ENCODE peak calls at places on chromosome X, in eight cellular contexts. W is astrocyte of the cerebellum, Z is SK-N-SH, S is AG09309, V is type B pancreatic cell, O is breast epithelium, T is fibroblast of mammary gland, C is upper lobe of left lung. R is an unnamed sample.

GRCh38 chrX:21723814-21724213 is 34.1 kb downstream of the SMPX start:
- DNase-seq in W (no peak), Z (peak), S (no peak), V (no peak), O (no peak), T (no peak), C (no peak), R (no peak)

GRCh38 chrX:104137496-104137895 is 19.3 kb downstream of the SLC25A53 start:
- DNase-seq in W (no peak), Z (no peak), S (no peak), V (no peak), O (no peak), T (peak), C (no peak), R (no peak)

GRCh38 chrX:140526138-140526537 is 21.3 kb upstream of the SOX3 start:
- DNase-seq in W (no peak), Z (no peak), S (no peak), V (no peak), O (no peak), T (no peak), C (no peak), R (no peak)

GRCh38 chrX:74363914-74364313 is 57.4 kb upstream of the SLC16A2 start:
- DNase-seq in W (no peak), Z (no peak), S (no peak), V (no peak), O (no peak), T (no peak), C (no peak), R (no peak)

GRCh38 chrX:48649109-48649508 is 34.5 kb upstream of the WAS start:
- DNase-seq in W (no peak), Z (no peak), S (no peak), V (no peak), O (no peak), T (peak), C (no peak), R (no peak)

GRCh38 chrX:12548746-12549145 is 242.5 kb upstream of the PRPS2 start:
- DNase-seq in W (no peak), Z (no peak), S (no peak), V (no peak), O (no peak), T (peak), C (no peak), R (no peak)

GRCh38 chrX:133654801-133655200 is 239.5 kb upstream of the GPC4 start:
- DNase-seq in W (no peak), Z (no peak), S (no peak), V (no peak), O (no peak), T (peak), C (no peak), R (no peak)

GRCh38 chrX:136147966-136148365 is 633 bp downstream of the FHL1 start:
- DNase-seq in W (no peak), Z (no peak), S (no peak), V (no peak), O (no peak), T (no peak), C (no peak), R (no peak)

GRCh38 chrX:17475820-17476219 is 100.8 kb downstream of the NHS start:
- DNase-seq in W (no peak), Z (no peak), S (no peak), V (no peak), O (no peak), T (peak), C (no peak), R (no peak)

GRCh38 chrX:2345562-2345961 is 155.2 kb downstream of the DHRSX start:
- DNase-seq in W (no peak), Z (no peak), S (no peak), V (no peak), O (no peak), T (no peak), C (no peak), R (no peak)

GRCh38 chrX:7709845-7710244 is 133.1 kb upstream of the VCX start:
- DNase-seq in W (no peak), Z (no peak), S (no peak), V (no peak), O (no peak), T (no peak), C (no peak), R (no peak)

GRCh38 chrX:31266172-31267076 is 194.6 kb upstream of the FTHL17 start:
- DNase-seq in W (no peak), Z (peak), S (no peak), V (peak), O (peak), T (no peak), C (peak), R (no peak)

GRCh38 chrX:63349307-63349706 is 1.8 kb downstream of the SPIN4 start:
- DNase-seq in W (no peak), Z (peak), S (no peak), V (no peak), O (no peak), T (peak), C (no peak), R (no peak)

GRCh38 chrX:10512258-10512657 is 108.1 kb downstream of the MID1 start:
- DNase-seq in W (no peak), Z (peak), S (no peak), V (no peak), O (no peak), T (peak), C (no peak), R (no peak)

GRCh38 chrX:19840899-19841648 is 46.3 kb downstream of the SH3KBP1 start:
- DNase-seq in W (no peak), Z (no peak), S (no peak), V (no peak), O (no peak), T (no peak), C (no peak), R (no peak)

GRCh38 chrX:9765737-9766098 is at the start of gene GPR143:
- DNase-seq in W (no peak), Z (no peak), S (no peak), V (no peak), O (no peak), T (no peak), C (no peak), R (no peak)

GRCh38 chrX:66110112-66110511 is 53.9 kb upstream of the HEPH start:
- DNase-seq in W (no peak), Z (peak), S (peak), V (no peak), O (no peak), T (peak), C (no peak), R (no peak)

GRCh38 chrX:14776901-14777300 is 96.0 kb downstream of the FANCB start:
- DNase-seq in W (no peak), Z (no peak), S (no peak), V (no peak), O (no peak), T (no peak), C (no peak), R (no peak)

GRCh38 chrX:153909024-153909979 is 4.8 kb downstream of the AVPR2 start:
- DNase-seq in W (no peak), Z (peak), S (no peak), V (no peak), O (no peak), T (no peak), C (no peak), R (no peak)

GRCh38 chrX:3550160-3550765 is 163.2 kb downstream of the PRKX start:
- DNase-seq in W (no peak), Z (no peak), S (no peak), V (no peak), O (no peak), T (peak), C (no peak), R (no peak)

GRCh38 chrX:107684956-107685385 is 56.7 kb downstream of the PRPS1 start:
- DNase-seq in W (no peak), Z (no peak), S (no peak), V (no peak), O (peak), T (peak), C (peak), R (peak)

GRCh38 chrX:10769165-10769564 is 148.8 kb upstream of the MID1 start:
- DNase-seq in W (no peak), Z (peak), S (no peak), V (no peak), O (no peak), T (peak), C (no peak), R (no peak)

GRCh38 chrX:78527263-78527662 is 131.9 kb downstream of the RTL3 start:
- DNase-seq in W (no peak), Z (no peak), S (no peak), V (no peak), O (no peak), T (peak), C (no peak), R (no peak)

GRCh38 chrX:119970574-119970973 is 27.0 kb upstream of the NKAP start:
- DNase-seq in W (no peak), Z (no peak), S (no peak), V (no peak), O (no peak), T (no peak), C (no peak), R (no peak)

GRCh38 chrX:10326578-10326977 is 169.8 kb downstream of the CLCN4 start:
- DNase-seq in W (no peak), Z (peak), S (peak), V (no peak), O (no peak), T (peak), C (no peak), R (peak)

GRCh38 chrX:153517421-153517820 is at the start of gene ATP2B3:
- DNase-seq in W (no peak), Z (peak), S (no peak), V (no peak), O (no peak), T (no peak), C (no peak), R (no peak)

GRCh38 chrX:29940750-29941149 is 274.6 kb upstream of the MAGEB2 start:
- DNase-seq in W (no peak), Z (no peak), S (no peak), V (no peak), O (no peak), T (no peak), C (no peak), R (no peak)

GRCh38 chrX:45799576-45799975 is 598.9 kb upstream of the DIPK2B start:
- DNase-seq in W (no peak), Z (no peak), S (no peak), V (no peak), O (no peak), T (no peak), C (no peak), R (no peak)

GRCh38 chrX:129983575-129984131 is 1.2 kb downstream of the BCORL1 start:
- DNase-seq in W (no peak), Z (peak), S (no peak), V (peak), O (no peak), T (no peak), C (peak), R (no peak)

GRCh38 chrX:120310861-120311631 is at the start of gene TMEM255A:
- DNase-seq in W (no peak), Z (peak), S (no peak), V (peak), O (no peak), T (no peak), C (no peak), R (no peak)

GRCh38 chrX:19747672-19748610 is 139.5 kb downstream of the SH3KBP1 start:
- DNase-seq in W (no peak), Z (no peak), S (no peak), V (no peak), O (no peak), T (no peak), C (peak), R (no peak)

GRCh38 chrX:12554206-12554605 is 237.0 kb upstream of the PRPS2 start:
- DNase-seq in W (no peak), Z (no peak), S (no peak), V (no peak), O (no peak), T (no peak), C (no peak), R (no peak)

GRCh38 chrX:47707031-47707780 is 48.2 kb upstream of the UXT start:
- DNase-seq in W (no peak), Z (no peak), S (no peak), V (no peak), O (no peak), T (peak), C (no peak), R (no peak)

GRCh38 chrX:110665636-110666035 is 130.0 kb downstream of the CHRDL1 start:
- DNase-seq in W (no peak), Z (peak), S (peak), V (no peak), O (no peak), T (peak), C (peak), R (peak)

GRCh38 chrX:31435592-31435991 is 363.8 kb upstream of the FTHL17 start:
- DNase-seq in W (peak), Z (no peak), S (no peak), V (no peak), O (no peak), T (no peak), C (no peak), R (no peak)

GRCh38 chrX:49838374-49838773 is 9.3 kb downstream of the PAGE4 start:
- DNase-seq in W (no peak), Z (peak), S (no peak), V (no peak), O (no peak), T (peak), C (no peak), R (no peak)

GRCh38 chrX:6383911-6384310 is 151.0 kb downstream of the VCX3A start:
- DNase-seq in W (no peak), Z (no peak), S (no peak), V (no peak), O (no peak), T (no peak), C (no peak), R (no peak)

GRCh38 chrX:9873360-9873759 is 87.1 kb downstream of the SHROOM2 start:
- DNase-seq in W (no peak), Z (no peak), S (no peak), V (no peak), O (no peak), T (no peak), C (no peak), R (no peak)

GRCh38 chrX:145405012-145405411 is 157.7 kb downstream of the SPANXN1 start:
- DNase-seq in W (no peak), Z (peak), S (no peak), V (no peak), O (no peak), T (peak), C (no peak), R (no peak)
- TF ChIP-seq CTCF in W (peak), Z (peak), S (peak), V (peak), O (no peak), T (peak), C (no peak), R (peak)

DNA sequence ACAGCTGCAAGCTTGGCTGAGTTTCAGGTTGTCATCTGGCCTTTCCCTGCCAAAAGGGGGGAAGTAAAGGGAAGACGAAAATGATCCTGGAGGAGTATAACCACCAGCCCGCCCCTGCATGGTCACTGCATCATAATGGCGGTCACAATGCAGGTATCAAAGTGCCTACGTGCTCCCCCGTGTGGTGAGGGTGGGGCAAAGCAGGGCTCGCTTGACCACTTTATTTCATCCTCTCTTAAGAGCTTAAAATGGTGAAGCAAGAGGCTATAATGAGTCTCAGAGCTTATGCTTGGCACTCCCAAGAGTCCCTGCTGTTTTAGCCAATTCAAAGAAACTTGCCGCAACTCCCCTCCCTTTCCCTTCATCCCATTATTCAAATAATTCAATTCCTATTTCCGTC is 105.6 kb downstream of the APOOL start:
- DNase-seq in W (no peak), Z (peak), S (no peak), V (no peak), O (no peak), T (peak), C (no peak), R (no peak)
- TF ChIP-seq CTCF in W (no peak), Z (peak), S (peak), V (peak), O (no peak), T (peak), C (no peak), R (peak)

GRCh38 chrX:154986826-154987575 is 35.5 kb downstream of the F8 start:
- DNase-seq in W (no peak), Z (no peak), S (no peak), V (no peak), O (no peak), T (peak), C (no peak), R (no peak)
- TF ChIP-seq CTCF in W (no peak), Z (no peak), S (no peak), V (no peak), O (no peak), T (no peak), C (no peak), R (no peak)

GRCh38 chrX:115957862-115958490 is 212.6 kb upstream of the AGTR2 start:
- DNase-seq in W (no peak), Z (peak), S (no peak), V (no peak), O (no peak), T (no peak), C (no peak), R (no peak)

GRCh38 chrX:115960440-115961084 is 210.0 kb upstream of the AGTR2 start:
- DNase-seq in W (no peak), Z (no peak), S (no peak), V (no peak), O (no peak), T (no peak), C (no peak), R (no peak)

DNA sequence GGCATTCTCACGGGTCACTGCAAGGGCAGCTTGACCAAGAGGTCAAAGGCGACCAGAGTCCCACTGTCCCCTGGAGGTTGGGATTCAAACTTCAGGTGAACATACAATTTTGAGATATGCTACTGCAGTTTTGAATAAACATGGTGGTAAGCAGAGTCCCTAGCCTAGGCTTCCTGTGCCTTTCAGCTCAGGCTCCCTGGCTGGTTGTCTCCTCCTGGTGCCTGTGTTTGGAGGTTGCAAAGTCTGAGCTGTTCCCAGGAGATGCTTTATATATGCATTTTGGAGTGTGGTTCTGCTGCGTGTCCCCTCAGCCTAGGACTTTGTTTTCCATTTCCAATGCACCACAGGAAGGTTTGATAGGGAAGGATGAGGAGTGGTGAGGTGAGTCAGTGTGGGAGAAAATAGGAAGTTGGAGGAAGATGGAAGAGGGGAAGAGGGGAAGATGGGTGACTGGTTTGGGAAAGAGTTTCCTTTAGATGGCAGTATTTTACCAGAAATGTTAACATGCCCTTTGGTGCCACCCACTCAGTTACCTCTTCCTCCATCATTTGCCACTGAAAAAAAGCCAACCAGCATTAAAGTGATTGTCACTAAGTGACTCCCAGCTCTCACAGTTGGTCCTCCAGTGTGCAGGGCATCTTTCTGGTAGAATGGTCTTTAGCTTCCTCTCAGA is 211.7 kb upstream of the AGTR2 start:
- DNase-seq in W (no peak), Z (peak), S (no peak), V (no peak), O (no peak), T (no peak), C (no peak), R (no peak)
- TF ChIP-seq CTCF in W (no peak), Z (peak), S (no peak), V (no peak), O (no peak), T (peak), C (no peak), R (no peak)

DNA sequence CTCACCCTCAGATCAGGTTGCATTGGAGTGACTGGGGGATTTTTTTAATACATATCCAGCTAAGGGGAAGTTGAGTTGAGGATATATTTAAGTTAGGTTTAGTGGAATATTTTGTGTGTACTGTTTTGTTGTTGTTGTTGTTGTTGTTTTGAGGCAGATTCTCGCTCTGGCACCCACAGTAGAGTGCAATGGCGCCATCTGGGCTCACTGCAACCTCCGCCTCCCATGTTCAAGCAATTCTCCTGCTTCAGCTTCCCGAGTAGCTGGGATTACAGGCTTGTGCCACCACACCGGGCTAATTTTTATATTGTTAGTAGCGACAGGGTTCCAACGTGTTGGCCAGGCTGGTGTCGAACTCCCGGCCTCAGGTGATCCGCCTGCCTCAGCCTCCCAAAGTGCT is 38.6 kb upstream of the ATP6AP2 start:
- DNase-seq in W (no peak), Z (no peak), S (no peak), V (no peak), O (no peak), T (no peak), C (no peak), R (no peak)
- TF ChIP-seq CTCF in W (no peak), Z (no peak), S (no peak), V (no peak), O (no peak), T (no peak), C (no peak), R (no peak)

GRCh38 chrX:25019707-25020390 is 4.1 kb upstream of the ARX start:
- DNase-seq in W (no peak), Z (no peak), S (no peak), V (no peak), O (no peak), T (no peak), C (no peak), R (no peak)

GRCh38 chrX:25020391-25021131 is 4.8 kb upstream of the ARX start:
- DNase-seq in W (no peak), Z (peak), S (no peak), V (no peak), O (no peak), T (no peak), C (no peak), R (no peak)

GRCh38 chrX:25021132-25021498 is 5.3 kb upstream of the ARX start:
- DNase-seq in W (no peak), Z (peak), S (no peak), V (no peak), O (no peak), T (no peak), C (no peak), R (no peak)

GRCh38 chrX:25023908-25024307 is 8.1 kb upstream of the ARX start:
- DNase-seq in W (no peak), Z (no peak), S (no peak), V (no peak), O (no peak), T (no peak), C (no peak), R (no peak)

DNA sequence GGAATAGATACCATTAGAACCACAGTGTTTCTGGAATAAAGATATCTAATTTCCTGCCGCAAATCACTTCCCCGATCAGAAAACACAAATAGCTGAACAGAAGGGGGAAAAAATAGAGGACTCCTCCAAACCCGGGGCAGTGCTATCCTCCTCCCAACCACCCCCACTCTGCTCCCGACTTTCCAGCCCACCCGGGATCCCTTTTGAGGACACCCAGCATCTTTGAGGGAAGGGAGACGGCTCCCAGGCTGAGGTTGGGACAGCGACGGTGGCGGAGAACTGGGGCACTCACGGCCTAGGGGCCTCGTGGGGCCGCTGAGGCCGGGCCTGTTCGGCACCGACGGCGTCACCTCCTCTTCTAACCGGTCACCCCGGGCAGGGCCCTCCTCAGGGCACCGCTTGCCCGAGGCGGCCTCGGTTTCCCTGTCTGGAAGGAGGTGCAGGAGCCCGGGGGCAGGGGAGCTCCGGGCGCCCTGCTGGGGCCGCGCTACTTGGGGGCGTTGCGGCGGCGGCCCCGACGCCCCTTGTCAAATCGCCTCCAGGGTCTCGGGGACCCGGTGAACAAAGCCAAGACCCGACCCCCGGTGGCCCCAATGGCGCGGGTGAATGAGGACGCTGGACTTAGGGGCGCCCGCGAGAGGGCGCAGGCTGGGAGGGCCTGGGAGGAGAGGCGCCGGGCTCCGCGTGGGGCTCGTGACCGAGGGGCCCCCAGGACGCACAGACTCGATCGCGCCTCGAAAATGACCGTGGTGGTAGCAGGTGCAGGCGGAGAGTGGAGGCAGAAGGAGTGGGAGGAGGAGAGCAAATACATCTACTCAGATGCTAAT is 6.9 kb upstream of the ARX start:
- DNase-seq in W (no peak), Z (no peak), S (no peak), V (no peak), O (no peak), T (no peak), C (no peak), R (no peak)
- TF ChIP-seq CTCF in W (peak), Z (no peak), S (no peak), V (peak), O (no peak), T (no peak), C (no peak), R (no peak)

R was measured in HFF-Myc.